ENCODE peak calls at places on chromosome 1, in four cellular contexts. X is CD8-positive, alpha-beta memory T cell; M is lung; R is SHP77. F is an unnamed sample.

GRCh38 chr1:27033059-27033746 is 20.6 kb upstream of the TENT5B start:
- DNase-seq in X (no peak), M (no peak), R (no peak), F (no peak)

GRCh38 chr1:22204989-22205913 is 62.4 kb upstream of the WNT4 start:
- DNase-seq in X (no peak), M (peak; percentile 49), R (no peak), F (no peak)

GRCh38 chr1:116001739-116002487 is 25.6 kb downstream of the SLC22A15 start:
- DNase-seq in X (no peak), M (no peak), R (no peak), F (peak; percentile 9)

GRCh38 chr1:6445062-6445763 is 20.6 kb downstream of the ESPN start:
- DNase-seq in X (no peak), M (peak; percentile 62), R (peak; percentile 61), F (no peak)

GRCh38 chr1:12448746-12449177 is 169.2 kb downstream of the DHRS3 start:
- DNase-seq in X (no peak), M (no peak), R (no peak), F (no peak)

GRCh38 chr1:174815036-174815435 is 184.7 kb upstream of the CACYBP start:
- DNase-seq in X (no peak), M (no peak), R (no peak), F (no peak)

GRCh38 chr1:115073298-115074087 is 15.8 kb downstream of the TSPAN2 start:
- DNase-seq in X (no peak), M (no peak), R (no peak), F (no peak)

GRCh38 chr1:198829948-198830347 is 191.1 kb downstream of the PTPRC start:
- DNase-seq in X (no peak), M (no peak), R (no peak), F (no peak)

GRCh38 chr1:8055973-8056372 is 29.9 kb upstream of the ERRFI1 start:
- DNase-seq in X (no peak), M (no peak), R (no peak), F (no peak)

GRCh38 chr1:163071381-163072255 is 2.5 kb downstream of the RGS4 start:
- DNase-seq in X (peak; percentile 1), M (peak; percentile 42), R (peak; percentile 73), F (peak; percentile 78)

GRCh38 chr1:87706779-87707228 is 378.1 kb downstream of the LMO4 start:
- DNase-seq in X (no peak), M (no peak), R (no peak), F (no peak)

F was measured in NCI-H774.